ENCODE peak calls at places on chromosomes 2 and 18, in four cellular contexts. One of them, this sample, is unnamed.

GRCh38 chr2:205696541-205697441 is 14.5 kb downstream of the NRP2 start:
- DNase-seq in midbrain: peak
- DNase-seq in MV-4-11: no peak
- DNase-seq in cardiac muscle cell: no peak
- DNase-seq in this sample: peak

GRCh38 chr2:71551631-71551915 is 98.2 kb downstream of the DYSF start:
- DNase-seq in midbrain: no peak
- DNase-seq in MV-4-11: no peak
- DNase-seq in cardiac muscle cell: no peak
- DNase-seq in this sample: no peak

GRCh38 chr18:34153711-34154110 is 71.0 kb downstream of the NOL4 start:
- DNase-seq in midbrain: no peak
- DNase-seq in MV-4-11: peak
- DNase-seq in cardiac muscle cell: no peak
- DNase-seq in this sample: peak

GRCh38 chr2:50723549-50723948 is 308.4 kb downstream of the NRXN1 start:
- DNase-seq in midbrain: peak
- DNase-seq in MV-4-11: no peak
- DNase-seq in cardiac muscle cell: no peak
- DNase-seq in this sample: peak

GRCh38 chr18:46333371-46334199 is 229.4 kb downstream of the HAUS1 start:
- DNase-seq in midbrain: peak
- DNase-seq in MV-4-11: peak
- DNase-seq in cardiac muscle cell: peak
- DNase-seq in this sample: peak

GRCh38 chr18:22342625-22343024 is 75.1 kb downstream of the CTAGE1 start:
- DNase-seq in midbrain: no peak
- DNase-seq in MV-4-11: no peak
- DNase-seq in cardiac muscle cell: peak
- DNase-seq in this sample: no peak

GRCh38 chr2:169047253-169048250 is 16.4 kb upstream of the ABCB11 start:
- DNase-seq in midbrain: no peak
- DNase-seq in MV-4-11: peak
- DNase-seq in cardiac muscle cell: no peak
- DNase-seq in this sample: no peak

GRCh38 chr2:113406114-113406513 is 31.4 kb upstream of the ZNG1B start:
- DNase-seq in midbrain: no peak
- DNase-seq in MV-4-11: no peak
- DNase-seq in cardiac muscle cell: peak
- DNase-seq in this sample: no peak

GRCh38 chr2:126886201-126886905 is 12.3 kb upstream of the TEX51 start:
- DNase-seq in midbrain: peak
- DNase-seq in MV-4-11: no peak
- DNase-seq in cardiac muscle cell: peak
- DNase-seq in this sample: peak

GRCh38 chr2:31765078-31765835 is 184.5 kb upstream of the SRD5A2 start:
- DNase-seq in midbrain: no peak
- DNase-seq in MV-4-11: no peak
- DNase-seq in cardiac muscle cell: no peak
- DNase-seq in this sample: no peak

GRCh38 chr18:68734311-68734710 is 19.4 kb upstream of the TMX3 start:
- DNase-seq in midbrain: no peak
- DNase-seq in MV-4-11: peak
- DNase-seq in cardiac muscle cell: no peak
- DNase-seq in this sample: no peak